ENCODE peak calls at places on chromosomes 3 and 15, in six cellular contexts. O, K, M, X, P and C are unnamed samples.

GRCh38 chr3:80668600-80669281 is 900.9 kb upstream of the ROBO1 start:
- DNase-seq in P (no peak), X (no peak), K (no peak), M (no peak), O (no peak), C (no peak)

GRCh38 chr3:175258763-175259162 is 399.6 kb downstream of the NAALADL2 start:
- DNase-seq in M (no peak), X (no peak), O (no peak), P (peak; percentile 9), K (no peak), C (no peak)

GRCh38 chr15:45710657-45711056 is 75.8 kb downstream of the SQOR start:
- DNase-seq in O (no peak), P (no peak), M (no peak), X (no peak), K (no peak), C (no peak)

GRCh38 chr15:84911879-84912660 is 27.6 kb downstream of the SLC28A1 start:
- DNase-seq in K (no peak), O (no peak), P (peak; percentile 87), M (peak; percentile 32), X (peak; percentile 60), C (peak; percentile 89)

GRCh38 chr3:115977866-115978265 is 354.6 kb downstream of the GAP43 start:
- DNase-seq in M (no peak), X (no peak), O (no peak), K (no peak), P (no peak), C (no peak)

GRCh38 chr15:41607033-41607432 is 48.0 kb downstream of the TYRO3 start:
- DNase-seq in M (no peak), K (no peak), O (no peak), P (no peak), X (no peak), C (no peak)

GRCh38 chr3:149726716-149727407 is 25.4 kb downstream of the COMMD2 start:
- DNase-seq in P (no peak), M (no peak), X (no peak), O (no peak), K (no peak), C (no peak)

GRCh38 chr15:77032052-77032646 is 37.2 kb downstream of the PSTPIP1 start:
- DNase-seq in K (peak; percentile 65), P (peak; percentile 10), X (peak; percentile 15), O (no peak), M (no peak), C (peak; percentile 11)

GRCh38 chr15:93138681-93139080 is 49.7 kb upstream of the RGMA start:
- DNase-seq in P (no peak), X (no peak), K (no peak), O (no peak), M (no peak), C (no peak)

GRCh38 chr3:158791259-158791920 is 10.5 kb upstream of the MFSD1 start:
- DNase-seq in X (no peak), K (no peak), P (peak; percentile 23), M (peak; percentile 74), O (no peak), C (no peak)

GRCh38 chr15:73127302-73127936 is 75.2 kb downstream of the NEO1 start:
- DNase-seq in K (no peak), P (peak; percentile 17), O (no peak), X (peak; percentile 39), M (peak; percentile 64), C (peak; percentile 20)

GRCh38 chr3:46632792-46633191 is 20.5 kb downstream of the FAM240A start:
- DNase-seq in M (no peak), P (no peak), O (no peak), K (no peak), X (no peak), C (no peak)

GRCh38 chr3:194938845-194939531 is 253.3 kb downstream of the FAM43A start:
- DNase-seq in P (peak; percentile 25), K (no peak), M (no peak), O (no peak), X (no peak), C (no peak)

GRCh38 chr3:193827039-193827669 is 234.1 kb downstream of the OPA1 start:
- DNase-seq in M (no peak), K (no peak), X (no peak), O (no peak), P (no peak), C (no peak)

GRCh38 chr3:153906366-153906765 is 214.8 kb upstream of the ARHGEF26 start:
- DNase-seq in P (no peak), O (no peak), X (no peak), M (no peak), K (no peak), C (no peak)

GRCh38 chr15:44490628-44491027 is 46.3 kb upstream of the EIF3J start:
- DNase-seq in O (no peak), P (no peak), M (no peak), X (no peak), K (no peak), C (no peak)

GRCh38 chr3:61452536-61452991 is 108.8 kb upstream of the PTPRG start:
- DNase-seq in X (no peak), P (no peak), M (no peak), O (no peak), K (no peak), C (no peak)

GRCh38 chr3:56291244-56291680 is 177.0 kb downstream of the ERC2 start:
- DNase-seq in K (no peak), P (no peak), M (no peak), X (no peak), O (no peak), C (no peak)